ENCODE peak calls at places on chromosomes 16 and 17, in four cellular contexts. One of them, this sample, is unnamed.

GRCh38 chr17:50094243-50094752 is 853 bp upstream of the PDK2 start:
- DNase-seq in IMR-90: peak; percentile 81
- DNase-seq in neuronal stem cell: peak; percentile 94
- DNase-seq in mesendoderm: peak; percentile 92
- DNase-seq in this sample: peak; percentile 90

GRCh38 chr17:31413081-31413799 is 21.8 kb downstream of the RAB11FIP4 start:
- DNase-seq in IMR-90: no peak
- DNase-seq in neuronal stem cell: no peak
- DNase-seq in mesendoderm: no peak
- DNase-seq in this sample: no peak

GRCh38 chr16:65068151-65068740 is 53.6 kb downstream of the CDH11 start:
- DNase-seq in IMR-90: peak; percentile 78
- DNase-seq in neuronal stem cell: no peak
- DNase-seq in mesendoderm: peak; percentile 41
- DNase-seq in this sample: peak; percentile 83

GRCh38 chr16:58110590-58111330 is 18.4 kb downstream of the CFAP20 start:
- DNase-seq in neuronal stem cell: no peak
- DNase-seq in mesendoderm: peak; percentile 94
- DNase-seq in IMR-90: peak; percentile 44
- DNase-seq in this sample: peak; percentile 86

GRCh38 chr16:29743475-29743826 is 2.3 kb downstream of the C16orf54 start:
- DNase-seq in mesendoderm: no peak
- DNase-seq in neuronal stem cell: no peak
- DNase-seq in IMR-90: no peak
- DNase-seq in this sample: no peak

GRCh38 chr17:7004398-7005253 is 7.8 kb upstream of the RNASEK start:
- DNase-seq in mesendoderm: peak; percentile 82
- DNase-seq in IMR-90: peak; percentile 54
- DNase-seq in neuronal stem cell: no peak
- DNase-seq in this sample: peak; percentile 73

GRCh38 chr16:54780266-54780665 is 150.4 kb upstream of the IRX5 start:
- DNase-seq in mesendoderm: no peak
- DNase-seq in IMR-90: no peak
- DNase-seq in neuronal stem cell: no peak
- DNase-seq in this sample: no peak

GRCh38 chr16:50213939-50214519 is 52.3 kb upstream of the ADCY7 start:
- DNase-seq in IMR-90: peak; percentile 62
- DNase-seq in mesendoderm: peak; percentile 50
- DNase-seq in neuronal stem cell: peak; percentile 54
- DNase-seq in this sample: peak; percentile 72

GRCh38 chr17:45787044-45787443 is 2.9 kb downstream of the CRHR1 start:
- DNase-seq in IMR-90: no peak
- DNase-seq in neuronal stem cell: no peak
- DNase-seq in mesendoderm: no peak
- DNase-seq in this sample: no peak
- H2BK5ac ChIP-seq in IMR-90: no peak overlapping the region
- H2BK5ac ChIP-seq in neuronal stem cell: no peak overlapping the region
- H2BK5ac ChIP-seq in mesendoderm: no peak overlapping the region
- H2BK5ac ChIP-seq in this sample: no peak overlapping the region

DNA sequence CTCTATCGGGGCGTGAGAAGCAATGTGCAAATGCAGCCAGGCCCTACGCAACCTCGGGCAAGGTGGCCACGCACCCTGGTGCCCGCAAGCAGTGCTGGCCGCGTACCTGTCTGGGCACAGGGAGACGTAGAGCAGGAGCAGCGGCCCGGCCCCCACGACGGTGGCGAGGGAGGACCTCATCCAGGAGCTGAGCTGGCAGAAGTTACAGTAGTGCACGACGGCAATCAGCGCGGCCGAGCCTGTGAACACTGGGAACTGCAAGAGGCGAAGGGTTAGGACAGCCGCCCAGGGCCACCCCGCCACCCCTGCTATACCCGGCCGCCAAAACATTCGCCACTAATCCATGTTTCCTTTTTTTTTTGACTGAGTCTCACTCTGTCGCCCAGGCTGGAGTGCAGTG is 96.9 kb upstream of the CREBBP start:
- DNase-seq in IMR-90: no peak
- DNase-seq in mesendoderm: no peak
- DNase-seq in neuronal stem cell: no peak
- DNase-seq in this sample: no peak
- H2BK5ac ChIP-seq in IMR-90: no peak overlapping the region
- H2BK5ac ChIP-seq in mesendoderm: no peak overlapping the region
- H2BK5ac ChIP-seq in neuronal stem cell: no peak overlapping the region
- H2BK5ac ChIP-seq in this sample: no peak overlapping the region

GRCh38 chr16:19105891-19106624 is 7.7 kb upstream of the ITPRIPL2 start:
- DNase-seq in mesendoderm: no peak
- DNase-seq in neuronal stem cell: no peak
- DNase-seq in IMR-90: peak; percentile 34
- DNase-seq in this sample: no peak

GRCh38 chr16:19109288-19109664 is 4.5 kb upstream of the ITPRIPL2 start:
- DNase-seq in IMR-90: no peak
- DNase-seq in mesendoderm: no peak
- DNase-seq in neuronal stem cell: no peak
- DNase-seq in this sample: no peak

GRCh38 chr16:19110537-19111391 is 3.0 kb upstream of the ITPRIPL2 start:
- DNase-seq in IMR-90: no peak
- DNase-seq in mesendoderm: no peak
- DNase-seq in neuronal stem cell: no peak
- DNase-seq in this sample: no peak

GRCh38 chr16:19106625-19107020 is 7.1 kb upstream of the ITPRIPL2 start:
- DNase-seq in IMR-90: no peak
- DNase-seq in neuronal stem cell: no peak
- DNase-seq in mesendoderm: no peak
- DNase-seq in this sample: no peak

DNA sequence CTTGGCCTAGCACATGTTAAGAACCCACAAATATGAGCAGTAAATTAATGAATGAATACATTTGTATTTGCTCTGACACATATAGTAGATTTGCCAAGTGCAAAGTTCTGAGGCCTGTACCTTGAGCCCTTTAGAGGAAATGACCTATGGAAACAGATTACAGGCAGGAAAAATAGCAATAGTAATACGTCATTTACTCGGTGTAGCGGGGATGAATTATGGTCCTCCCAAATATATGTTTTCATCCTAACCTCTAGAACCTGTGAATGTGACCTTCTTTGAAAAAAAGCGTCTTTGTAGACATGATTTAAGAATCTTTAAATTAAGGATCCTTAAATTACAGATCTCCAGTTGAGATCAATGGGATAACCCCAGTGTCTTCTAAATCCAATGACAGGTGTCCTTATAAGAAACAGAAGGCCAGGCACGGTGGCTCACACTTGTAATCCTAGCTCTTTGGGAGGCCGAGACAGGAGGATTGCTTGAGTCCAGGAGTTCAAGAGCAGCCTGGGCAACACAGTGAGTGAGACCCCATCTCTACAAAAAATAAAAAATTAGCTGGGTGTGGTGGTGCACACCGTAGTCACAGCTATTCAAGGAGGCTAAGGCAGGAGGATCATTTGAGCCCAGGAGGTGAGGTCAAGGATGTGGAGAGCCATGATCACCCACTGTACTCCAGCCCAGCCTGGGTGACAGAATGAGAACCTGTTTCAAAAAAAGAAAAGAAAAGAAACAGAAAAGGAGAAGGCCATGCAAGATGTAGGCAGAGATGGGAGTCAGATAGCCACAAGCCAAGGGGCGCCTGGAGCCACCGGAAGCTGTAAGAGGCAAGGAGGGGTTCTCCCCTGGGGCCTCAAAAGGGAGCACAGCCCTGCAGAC is 5.1 kb upstream of the ITPRIPL2 start:
- DNase-seq in IMR-90: no peak
- DNase-seq in neuronal stem cell: no peak
- DNase-seq in mesendoderm: no peak
- DNase-seq in this sample: no peak
- H2BK5ac ChIP-seq in IMR-90: no peak overlapping the region
- H2BK5ac ChIP-seq in neuronal stem cell: no peak overlapping the region
- H2BK5ac ChIP-seq in mesendoderm: no peak overlapping the region
- H2BK5ac ChIP-seq in this sample: no peak overlapping the region

DNA sequence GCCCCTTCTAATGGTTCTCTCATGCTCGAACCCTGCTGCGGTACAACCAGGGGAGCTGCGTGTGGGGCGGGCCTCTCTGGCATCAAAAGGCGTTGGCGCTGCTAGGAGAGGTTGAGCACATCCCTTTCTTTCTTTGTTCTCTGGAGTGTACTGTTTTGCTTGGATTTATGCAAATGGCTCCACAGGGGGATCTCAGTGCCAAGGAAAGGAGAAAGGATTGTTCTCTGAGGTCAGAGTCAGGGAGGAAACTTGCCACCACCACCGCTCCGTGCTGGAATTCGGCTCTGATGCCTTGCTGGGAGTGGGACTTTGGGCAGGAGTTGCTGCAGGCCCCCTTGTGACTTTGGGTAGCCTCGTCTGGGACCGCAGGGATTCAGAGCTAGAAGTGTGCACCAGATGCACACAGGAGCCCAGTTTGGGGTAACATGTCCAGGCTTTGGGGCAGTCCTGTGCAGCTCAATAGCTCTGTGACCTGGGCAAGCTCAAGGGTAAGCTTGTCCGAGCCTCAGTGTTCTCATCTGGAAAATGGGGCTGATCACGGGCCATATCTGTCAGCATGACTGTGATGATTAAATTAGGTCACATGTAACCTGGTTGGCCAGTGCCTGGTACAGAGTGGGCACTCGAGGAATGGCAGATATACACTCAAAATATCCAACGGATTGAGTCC is 353.0 kb upstream of the EEF2KMT start:
- DNase-seq in IMR-90: no peak
- DNase-seq in neuronal stem cell: peak; percentile 48
- DNase-seq in mesendoderm: peak; percentile 83
- DNase-seq in this sample: no peak
- H2BK5ac ChIP-seq in IMR-90: no peak overlapping the region
- H2BK5ac ChIP-seq in neuronal stem cell: no peak overlapping the region
- H2BK5ac ChIP-seq in mesendoderm: no peak overlapping the region
- H2BK5ac ChIP-seq in this sample: no peak overlapping the region